ENCODE peak calls at places on chromosomes 16 and 17, in seven cellular contexts. W is left ventricle myocardium inferior; Y is NCI-H1436; X is adipocyte; N is ascending aorta; R is effector memory CD4-positive, alpha-beta T cell; I is choroid plexus epithelial cell. M is an unnamed sample.

GRCh38 chr17:10754109-10754508 is 24.3 kb upstream of the TMEM220 start:
- DNase-seq in W (no peak), Y (peak; percentile 3), X (peak; percentile 17), N (no peak), R (no peak), I (peak; percentile 48), M (no peak)

GRCh38 chr16:53968454-53968853 is 264.5 kb downstream of the FTO start:
- DNase-seq in W (no peak), Y (no peak), X (no peak), N (no peak), R (no peak), I (peak; percentile 40), M (no peak)

GRCh38 chr16:17205279-17206139 is 265.3 kb downstream of the XYLT1 start:
- DNase-seq in W (no peak), Y (no peak), X (peak; percentile 84), N (no peak), R (no peak), I (no peak), M (no peak)

GRCh38 chr16:67216612-67217490 is 10.1 kb upstream of the TMEM208 start:
- DNase-seq in W (peak; percentile 68), Y (no peak), X (no peak), N (no peak), R (no peak), I (no peak), M (no peak)

GRCh38 chr16:72467157-72467759 is 295.3 kb upstream of the PMFBP1 start:
- DNase-seq in W (no peak), Y (peak; percentile 31), X (peak; percentile 78), N (no peak), R (no peak), I (peak; percentile 81), M (no peak)

GRCh38 chr16:50270510-50271147 is 4.3 kb downstream of the ADCY7 start:
- DNase-seq in W (no peak), Y (no peak), X (no peak), N (no peak), R (no peak), I (no peak), M (no peak)

GRCh38 chr16:47664653-47665325 is 203.7 kb downstream of the PHKB start:
- DNase-seq in W (no peak), Y (no peak), X (peak; percentile 18), N (no peak), R (no peak), I (no peak), M (no peak)

GRCh38 chr16:75614247-75614897 is 8.7 kb downstream of the ADAT1 start:
- DNase-seq in W (no peak), Y (no peak), X (no peak), N (no peak), R (no peak), I (peak; percentile 90), M (no peak)

GRCh38 chr17:39872700-39873099 is 4.7 kb downstream of the ZPBP2 start:
- DNase-seq in W (no peak), Y (peak; percentile 0), X (peak; percentile 64), N (no peak), R (no peak), I (no peak), M (no peak)

GRCh38 chr16:30896203-30896889 is at the start of gene CTF1:
- DNase-seq in W (peak; percentile 83), Y (peak; percentile 24), X (peak; percentile 94), N (peak; percentile 38), R (no peak), I (peak; percentile 82), M (peak; percentile 95)

GRCh38 chr16:2838928-2839327 is 8.8 kb downstream of the ZG16B start:
- DNase-seq in W (peak; percentile 48), Y (peak; percentile 42), X (peak; percentile 83), N (no peak), R (peak; percentile 13), I (peak; percentile 82), M (no peak)

GRCh38 chr17:74598346-74599022 is 6.4 kb upstream of the CD300LD start:
- DNase-seq in W (no peak), Y (no peak), X (no peak), N (no peak), R (no peak), I (no peak), M (no peak)

GRCh38 chr17:5700791-5701190 is 116.5 kb upstream of the NLRP1 start:
- DNase-seq in W (no peak), Y (no peak), X (no peak), N (no peak), R (no peak), I (no peak), M (no peak)

GRCh38 chr17:75785016-75785769 is 587 bp downstream of the UNK start:
- DNase-seq in W (peak; percentile 90), Y (peak; percentile 93), X (peak; percentile 93), N (peak; percentile 65), R (no peak), I (peak; percentile 95), M (no peak)

GRCh38 chr17:77475012-77475976 is 334.5 kb downstream of the SEC14L1 start:
- DNase-seq in W (no peak), Y (no peak), X (peak; percentile 40), N (no peak), R (peak; percentile 66), I (peak; percentile 87), M (no peak)

GRCh38 chr17:8490256-8491023 is 54.8 kb downstream of the NDEL1 start:
- DNase-seq in W (no peak), Y (no peak), X (no peak), N (no peak), R (no peak), I (no peak), M (no peak)

GRCh38 chr16:31700200-31700529 is 172.5 kb downstream of the AHSP start:
- DNase-seq in W (no peak), Y (peak; percentile 80), X (no peak), N (no peak), R (no peak), I (peak; percentile 67), M (no peak)

GRCh38 chr17:75688209-75688771 is 21.2 kb downstream of the SAP30BP start:
- DNase-seq in W (no peak), Y (no peak), X (peak; percentile 72), N (no peak), R (no peak), I (peak; percentile 84), M (no peak)

GRCh38 chr17:64061157-64061898 is 40.9 kb upstream of the ICAM2 start:
- DNase-seq in W (no peak), Y (no peak), X (no peak), N (no peak), R (no peak), I (no peak), M (no peak)

GRCh38 chr16:72961115-72961832 is 86.7 kb downstream of the ZFHX3 start:
- DNase-seq in W (no peak), Y (peak; percentile 94), X (peak; percentile 28), N (no peak), R (no peak), I (peak; percentile 52), M (no peak)

GRCh38 chr16:50602531-50603205 is 54.5 kb downstream of the NKD1 start:
- DNase-seq in W (no peak), Y (no peak), X (no peak), N (no peak), R (peak; percentile 44), I (no peak), M (no peak)

GRCh38 chr17:14214271-14214670 is 22.4 kb downstream of the CDRT15 start:
- DNase-seq in W (no peak), Y (no peak), X (peak; percentile 5), N (no peak), R (no peak), I (no peak), M (no peak)

GRCh38 chr17:67365762-67366192 is 600 bp downstream of the PSMD12 start:
- DNase-seq in W (no peak), Y (no peak), X (peak; percentile 79), N (no peak), R (no peak), I (peak; percentile 76), M (no peak)

GRCh38 chr17:77145635-77146632 is 5.2 kb downstream of the SEC14L1 start:
- DNase-seq in W (peak; percentile 60), Y (no peak), X (peak; percentile 91), N (no peak), R (no peak), I (peak; percentile 88), M (no peak)

GRCh38 chr17:76968707-76969597 is 100.7 kb downstream of the MGAT5B start:
- DNase-seq in W (no peak), Y (peak; percentile 99), X (peak; percentile 7), N (no peak), R (peak; percentile 28), I (peak; percentile 25), M (no peak)

GRCh38 chr17:48153711-48154642 is 46.4 kb downstream of the SNX11 start:
- DNase-seq in W (no peak), Y (peak; percentile 25), X (peak; percentile 77), N (no peak), R (no peak), I (peak; percentile 67), M (no peak)

GRCh38 chr17:42067371-42068180 is 17.2 kb upstream of the C17orf113 start:
- DNase-seq in W (peak; percentile 50), Y (peak; percentile 68), X (peak; percentile 76), N (no peak), R (peak; percentile 43), I (peak; percentile 47), M (peak; percentile 93)

GRCh38 chr17:69969897-69970296 is 105.1 kb upstream of the KCNJ16 start:
- DNase-seq in W (no peak), Y (no peak), X (no peak), N (no peak), R (no peak), I (no peak), M (no peak)

GRCh38 chr16:54326266-54326662 is 39.7 kb upstream of the IRX3 start:
- DNase-seq in W (no peak), Y (no peak), X (peak; percentile 15), N (no peak), R (no peak), I (peak; percentile 19), M (no peak)

GRCh38 chr17:8726951-8727555 is 17.6 kb downstream of the CCDC42 start:
- DNase-seq in W (no peak), Y (no peak), X (peak; percentile 42), N (no peak), R (no peak), I (peak; percentile 16), M (no peak)

GRCh38 chr17:56593073-56593740 is at the start of gene NOG:
- DNase-seq in W (peak; percentile 31), Y (peak; percentile 39), X (peak; percentile 78), N (no peak), R (no peak), I (peak; percentile 15), M (no peak)

GRCh38 chr16:62899737-62900136 is 863.5 kb upstream of the CDH8 start:
- DNase-seq in W (no peak), Y (no peak), X (no peak), N (no peak), R (no peak), I (no peak), M (no peak)

GRCh38 chr17:77736207-77736600 is 222.3 kb upstream of the TNRC6C start:
- DNase-seq in W (peak; percentile 26), Y (no peak), X (no peak), N (no peak), R (no peak), I (no peak), M (peak; percentile 82)

GRCh38 chr17:58513913-58514794 is at the start of gene MTMR4:
- DNase-seq in W (peak; percentile 83), Y (peak; percentile 94), X (peak; percentile 92), N (peak; percentile 54), R (peak; percentile 66), I (peak; percentile 75), M (no peak)

GRCh38 chr16:86222541-86222940 is 287.8 kb upstream of the FOXF1 start:
- DNase-seq in W (no peak), Y (no peak), X (peak; percentile 73), N (no peak), R (no peak), I (peak; percentile 19), M (no peak)

GRCh38 chr16:83689385-83689831 is 118.4 kb upstream of the HSBP1 start:
- DNase-seq in W (no peak), Y (no peak), X (peak; percentile 93), N (no peak), R (no peak), I (peak; percentile 94), M (no peak)